ENCODE peak calls at places on chromosomes 5 and 9, in four cellular contexts. S, W, N and M are unnamed samples.

GRCh38 chr5:73066466-73066865 is 53.9 kb upstream of the TMEM171 start:
- DNase-seq in W (no peak), N (peak; percentile 85), S (no peak), M (no peak)

GRCh38 chr9:20570086-20570485 is 52.2 kb downstream of the MLLT3 start:
- DNase-seq in N (no peak), W (no peak), S (no peak), M (no peak)

GRCh38 chr9:116100711-116101111 is 52.9 kb upstream of the PAPPA start:
- DNase-seq in W (no peak), N (no peak), S (no peak), M (no peak)

GRCh38 chr9:96014078-96014477 is 138.6 kb downstream of the ERCC6L2 start:
- DNase-seq in N (no peak), W (no peak), S (peak; percentile 71), M (no peak)

GRCh38 chr5:1800470-1801060 is 642 bp upstream of the NDUFS6 start:
- DNase-seq in S (no peak), W (no peak), N (peak; percentile 27), M (no peak)

GRCh38 chr9:3398232-3398648 is 127.6 kb downstream of the RFX3 start:
- DNase-seq in W (no peak), S (no peak), N (no peak), M (no peak)

GRCh38 chr9:113520109-113520642 is 56.6 kb downstream of the RGS3 start:
- DNase-seq in S (peak; percentile 51), N (peak; percentile 74), W (no peak), M (peak; percentile 82)

GRCh38 chr9:128635266-128636023 is 21.2 kb downstream of the DYNC2I2 start:
- DNase-seq in N (peak; percentile 94), S (no peak), W (peak; percentile 89), M (no peak)

GRCh38 chr5:17346811-17347210 is 129.4 kb downstream of the BASP1 start:
- DNase-seq in W (no peak), N (no peak), S (no peak), M (no peak)

GRCh38 chr9:79471577-79472543 is 99.9 kb upstream of the TLE4 start:
- DNase-seq in N (peak; percentile 39), W (peak; percentile 34), S (no peak), M (no peak)

GRCh38 chr5:135230326-135230925 is 168.6 kb downstream of the MACROH2A1 start:
- DNase-seq in S (no peak), N (peak; percentile 79), W (no peak), M (no peak)

GRCh38 chr9:133356391-133357091 is at the start of the genes SURF1 and SURF2:
- DNase-seq in W (peak; percentile 82), S (peak; percentile 85), N (peak; percentile 77), M (no peak)

GRCh38 chr9:16241231-16241630 is 629.2 kb downstream of the BNC2 start:
- DNase-seq in W (no peak), S (no peak), N (peak; percentile 36), M (no peak)

GRCh38 chr5:141517902-141518610 is 29.2 kb downstream of the PCDHGC5 start:
- DNase-seq in W (no peak), S (no peak), N (peak; percentile 87), M (no peak)

GRCh38 chr9:27303219-27303618 is 6.3 kb upstream of the EQTN start:
- DNase-seq in W (no peak), N (peak; percentile 25), S (no peak), M (no peak)

GRCh38 chr5:62144395-62145022 is 161.5 kb upstream of the KIF2A start:
- DNase-seq in W (no peak), S (no peak), N (no peak), M (no peak)

GRCh38 chr9:116855881-116856662 is 169.0 kb downstream of the TRIM32 start:
- DNase-seq in W (no peak), N (no peak), S (no peak), M (no peak)

GRCh38 chr5:133669472-133669871 is 57.1 kb upstream of the FSTL4 start:
- DNase-seq in N (no peak), W (no peak), S (no peak), M (no peak)

GRCh38 chr9:87718852-87719612 is 6.9 kb upstream of the CTSL start:
- DNase-seq in S (no peak), N (no peak), W (no peak), M (no peak)